ENCODE peak calls at places on chromosomes 11 and 22, in five cellular contexts. Y, T, R, P and U are unnamed samples.

GRCh38 chr11:94011478-94011877 is 9.7 kb upstream of the HEPHL1 start:
- DNase-seq in Y (no peak), T (no peak), R (no peak), P (no peak), U (no peak)

GRCh38 chr11:41522391-41522790 is 62.9 kb upstream of the LRRC4C start:
- DNase-seq in Y (no peak), T (no peak), R (no peak), P (peak), U (no peak)

GRCh38 chr22:44395116-44396005 is 82.6 kb upstream of the SHISAL1 start:
- DNase-seq in Y (no peak), T (no peak), R (no peak), P (no peak), U (no peak)

GRCh38 chr11:22163394-22163797 is 29.5 kb upstream of the ANO5 start:
- DNase-seq in Y (peak), T (no peak), R (no peak), P (no peak), U (no peak)

GRCh38 chr22:50314081-50314454 is 6.6 kb upstream of the PLXNB2 start:
- DNase-seq in Y (no peak), T (no peak), R (no peak), P (no peak), U (no peak)

GRCh38 chr11:101456812-101457211 is 127.0 kb downstream of the TRPC6 start:
- DNase-seq in Y (no peak), T (no peak), R (no peak), P (no peak), U (no peak)

GRCh38 chr11:5280582-5281102 is 10.9 kb upstream of the HBE1 start:
- DNase-seq in Y (peak), T (peak), R (no peak), P (peak), U (no peak)

GRCh38 chr11:47192111-47192510 is 5.9 kb upstream of the PACSIN3 start:
- DNase-seq in Y (no peak), T (no peak), R (no peak), P (no peak), U (no peak)

GRCh38 chr22:37202001-37202555 is 10.2 kb downstream of the SSTR3 start:
- DNase-seq in Y (no peak), T (no peak), R (no peak), P (no peak), U (no peak)

GRCh38 chr11:98358551-98358950 is 662.2 kb upstream of the CNTN5 start:
- DNase-seq in Y (no peak), T (no peak), R (no peak), P (no peak), U (no peak)

GRCh38 chr11:128830290-128830813 is 36.7 kb downstream of the KCNJ1 start:
- DNase-seq in Y (no peak), T (no peak), R (peak), P (no peak), U (no peak)

GRCh38 chr11:83768476-83768875 is 482.3 kb upstream of the CCDC90B start:
- DNase-seq in Y (no peak), T (no peak), R (no peak), P (no peak), U (no peak)

GRCh38 chr11:58788355-58789023 is 56.0 kb downstream of the GLYATL2 start:
- DNase-seq in Y (no peak), T (peak), R (peak), P (peak), U (peak)